ENCODE peak calls at places on chromosome 11, in five cellular contexts. One of them, this sample, is unnamed.

GRCh38 chr11:11056316-11056715 is 198.5 kb upstream of the ZBED5 start:
- ATAC-seq in HCT116: no peak
- ATAC-seq in K562: no peak
- ATAC-seq in HepG2: no peak
- ATAC-seq in GM12878: no peak
- ATAC-seq in this sample: no peak

GRCh38 chr11:2877474-2877873 is 8.1 kb downstream of the CDKN1C start:
- ATAC-seq in HCT116: peak
- ATAC-seq in K562: no peak
- ATAC-seq in HepG2: no peak
- ATAC-seq in GM12878: no peak
- ATAC-seq in this sample: no peak

GRCh38 chr11:118845369-118845768 is 38.3 kb upstream of the CXCR5 start:
- ATAC-seq in HCT116: peak
- ATAC-seq in K562: peak
- ATAC-seq in HepG2: no peak
- ATAC-seq in GM12878: peak
- ATAC-seq in this sample: no peak

GRCh38 chr11:84930863-84931262 is 696.3 kb downstream of the DLG2 start:
- ATAC-seq in HCT116: no peak
- ATAC-seq in K562: no peak
- ATAC-seq in HepG2: no peak
- ATAC-seq in GM12878: no peak
- ATAC-seq in this sample: no peak

GRCh38 chr11:128643661-128644060 is 50.2 kb upstream of the FLI1 start:
- ATAC-seq in HCT116: peak
- ATAC-seq in K562: peak
- ATAC-seq in HepG2: peak
- ATAC-seq in GM12878: peak
- ATAC-seq in this sample: no peak

GRCh38 chr11:94184362-94184761 is 55.7 kb downstream of the PANX1 start:
- ATAC-seq in HCT116: no peak
- ATAC-seq in K562: no peak
- ATAC-seq in HepG2: no peak
- ATAC-seq in GM12878: no peak
- ATAC-seq in this sample: no peak

GRCh38 chr11:128957204-128957482 is 14.5 kb upstream of the TP53AIP1 start:
- ATAC-seq in HCT116: no peak
- ATAC-seq in K562: no peak
- ATAC-seq in HepG2: peak
- ATAC-seq in GM12878: no peak
- ATAC-seq in this sample: no peak

GRCh38 chr11:125036933-125037332 is 26.2 kb upstream of the SLC37A2 start:
- ATAC-seq in HCT116: no peak
- ATAC-seq in K562: no peak
- ATAC-seq in HepG2: no peak
- ATAC-seq in GM12878: peak
- ATAC-seq in this sample: no peak

GRCh38 chr11:35784699-35785098 is 122.1 kb downstream of the TRIM44 start:
- ATAC-seq in HCT116: no peak
- ATAC-seq in K562: no peak
- ATAC-seq in HepG2: no peak
- ATAC-seq in GM12878: peak
- ATAC-seq in this sample: no peak

GRCh38 chr11:3086671-3087150 is 29.5 kb upstream of the CARS1 start:
- ATAC-seq in HCT116: no peak
- ATAC-seq in K562: no peak
- ATAC-seq in HepG2: peak
- ATAC-seq in GM12878: no peak
- ATAC-seq in this sample: no peak

GRCh38 chr11:85787809-85788805 is 22.8 kb downstream of the SYTL2 start:
- ATAC-seq in HCT116: no peak
- ATAC-seq in K562: no peak
- ATAC-seq in HepG2: peak
- ATAC-seq in GM12878: peak
- ATAC-seq in this sample: no peak

GRCh38 chr11:47981667-47982404 is 1.5 kb downstream of the PTPRJ start:
- ATAC-seq in HCT116: no peak
- ATAC-seq in K562: no peak
- ATAC-seq in HepG2: no peak
- ATAC-seq in GM12878: peak
- ATAC-seq in this sample: no peak

GRCh38 chr11:32052218-32052617 is 38.7 kb upstream of the RCN1 start:
- ATAC-seq in HCT116: peak
- ATAC-seq in K562: peak
- ATAC-seq in HepG2: peak
- ATAC-seq in GM12878: peak
- ATAC-seq in this sample: no peak

GRCh38 chr11:78762105-78762504 is 187.4 kb upstream of the NARS2 start:
- ATAC-seq in HCT116: no peak
- ATAC-seq in K562: no peak
- ATAC-seq in HepG2: no peak
- ATAC-seq in GM12878: no peak
- ATAC-seq in this sample: no peak

GRCh38 chr11:9681583-9682372 is 17.9 kb downstream of the SWAP70 start:
- ATAC-seq in HCT116: no peak
- ATAC-seq in K562: no peak
- ATAC-seq in HepG2: peak
- ATAC-seq in GM12878: peak
- ATAC-seq in this sample: no peak

GRCh38 chr11:109302591-109303334 is 119.2 kb upstream of the C11orf87 start:
- ATAC-seq in HCT116: no peak
- ATAC-seq in K562: no peak
- ATAC-seq in HepG2: no peak
- ATAC-seq in GM12878: no peak
- ATAC-seq in this sample: no peak

GRCh38 chr11:107018902-107019493 is 722 bp upstream of the GUCY1A2 start:
- ATAC-seq in HCT116: no peak
- ATAC-seq in K562: peak
- ATAC-seq in HepG2: peak
- ATAC-seq in GM12878: peak
- ATAC-seq in this sample: peak

DNA sequence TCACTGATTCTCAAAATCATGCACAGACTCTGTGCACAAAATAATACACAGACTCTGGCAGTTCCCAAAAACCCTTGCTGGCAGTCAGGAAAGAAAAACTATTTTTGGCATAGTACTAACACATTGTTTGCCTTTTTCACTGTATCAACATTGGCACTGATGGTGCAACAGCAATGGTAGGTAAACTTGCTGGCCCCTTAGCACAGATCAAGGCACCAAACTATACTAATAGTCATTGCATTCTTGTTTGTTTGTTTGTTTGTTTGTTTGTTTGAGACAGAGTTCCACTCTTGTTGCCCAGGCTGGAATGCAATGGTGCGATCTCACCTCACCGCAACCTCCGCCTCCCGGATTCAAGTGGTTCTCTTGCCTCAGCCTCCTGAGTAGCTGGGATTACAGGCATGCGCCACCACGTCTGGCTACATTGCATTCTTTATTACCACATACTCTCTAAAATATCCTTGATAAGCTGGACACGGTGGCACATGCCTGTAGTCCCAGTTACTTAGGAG is 81.0 kb upstream of the SLC6A5 start:
- ATAC-seq in HCT116: no peak
- ATAC-seq in K562: no peak
- ATAC-seq in HepG2: peak
- ATAC-seq in GM12878: no peak
- ATAC-seq in this sample: no peak
- TF ChIP-seq POLR2AphosphoS5 in HCT116: no peak
- TF ChIP-seq POLR2AphosphoS5 in K562: no peak
- TF ChIP-seq POLR2AphosphoS5 in HepG2: no peak
- TF ChIP-seq POLR2AphosphoS5 in GM12878: no peak
- TF ChIP-seq POLR2AphosphoS5 in this sample: no peak

DNA sequence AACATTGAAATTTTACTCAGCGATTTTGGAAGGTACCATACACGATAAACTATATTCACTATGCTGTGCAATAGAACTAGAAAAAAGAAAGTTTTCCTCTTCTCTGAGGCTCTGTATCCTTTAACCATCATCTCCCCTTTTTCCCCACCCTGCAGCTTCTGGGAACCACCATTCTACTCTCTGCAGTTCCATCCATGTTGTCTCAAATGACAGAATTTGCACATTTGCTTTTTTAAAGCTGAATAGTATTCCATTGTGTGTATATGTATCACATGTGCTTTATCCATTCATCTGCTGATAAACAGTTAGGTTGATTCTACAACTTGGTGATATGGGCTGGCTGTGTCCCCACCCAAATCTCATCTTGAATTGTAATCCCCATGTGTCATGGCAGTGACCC is 21.2 kb downstream of the TMEM123 start:
- ATAC-seq in HCT116: no peak
- ATAC-seq in K562: no peak
- ATAC-seq in HepG2: no peak
- ATAC-seq in GM12878: no peak
- ATAC-seq in this sample: no peak
- TF ChIP-seq POLR2A in HCT116: no peak
- TF ChIP-seq POLR2A in K562: no peak
- TF ChIP-seq POLR2A in HepG2: no peak
- TF ChIP-seq POLR2A in GM12878: no peak
- TF ChIP-seq POLR2A in this sample: no peak

GRCh38 chr11:66081505-66081904 is 11.4 kb downstream of the PACS1 start:
- ATAC-seq in HCT116: peak
- ATAC-seq in K562: peak
- ATAC-seq in HepG2: no peak
- ATAC-seq in GM12878: peak
- ATAC-seq in this sample: no peak
- H3K4me3 ChIP-seq in HCT116: no peak
- H3K4me3 ChIP-seq in K562: no peak
- H3K4me3 ChIP-seq in HepG2: no peak
- H3K4me3 ChIP-seq in GM12878: peak
- H3K4me3 ChIP-seq in this sample: no peak

DNA sequence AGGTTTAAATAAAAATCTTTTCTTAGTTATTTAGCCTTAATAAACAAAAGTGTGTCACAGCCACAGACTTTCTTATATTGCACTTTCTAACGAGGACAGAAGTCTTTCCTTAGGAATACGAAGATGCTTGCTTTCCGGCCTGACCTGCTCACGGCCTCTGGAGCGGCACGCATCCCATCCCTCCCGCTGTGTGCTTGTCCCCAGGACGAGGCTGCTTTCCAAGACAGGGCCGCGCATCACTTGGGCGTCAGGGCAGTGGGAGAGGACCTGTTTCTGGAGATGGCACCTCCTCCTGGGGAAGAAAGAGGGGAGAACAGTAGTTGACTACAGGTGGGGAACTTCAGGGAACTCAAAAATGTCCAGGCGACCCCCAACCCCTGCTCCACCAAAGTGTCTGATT is 26.4 kb downstream of the GRIK4 start:
- ATAC-seq in HCT116: no peak
- ATAC-seq in K562: no peak
- ATAC-seq in HepG2: no peak
- ATAC-seq in GM12878: no peak
- ATAC-seq in this sample: no peak
- TF ChIP-seq POLR2AphosphoS5 in HCT116: no peak
- TF ChIP-seq POLR2AphosphoS5 in K562: no peak
- TF ChIP-seq POLR2AphosphoS5 in HepG2: no peak
- TF ChIP-seq POLR2AphosphoS5 in GM12878: no peak
- TF ChIP-seq POLR2AphosphoS5 in this sample: no peak

DNA sequence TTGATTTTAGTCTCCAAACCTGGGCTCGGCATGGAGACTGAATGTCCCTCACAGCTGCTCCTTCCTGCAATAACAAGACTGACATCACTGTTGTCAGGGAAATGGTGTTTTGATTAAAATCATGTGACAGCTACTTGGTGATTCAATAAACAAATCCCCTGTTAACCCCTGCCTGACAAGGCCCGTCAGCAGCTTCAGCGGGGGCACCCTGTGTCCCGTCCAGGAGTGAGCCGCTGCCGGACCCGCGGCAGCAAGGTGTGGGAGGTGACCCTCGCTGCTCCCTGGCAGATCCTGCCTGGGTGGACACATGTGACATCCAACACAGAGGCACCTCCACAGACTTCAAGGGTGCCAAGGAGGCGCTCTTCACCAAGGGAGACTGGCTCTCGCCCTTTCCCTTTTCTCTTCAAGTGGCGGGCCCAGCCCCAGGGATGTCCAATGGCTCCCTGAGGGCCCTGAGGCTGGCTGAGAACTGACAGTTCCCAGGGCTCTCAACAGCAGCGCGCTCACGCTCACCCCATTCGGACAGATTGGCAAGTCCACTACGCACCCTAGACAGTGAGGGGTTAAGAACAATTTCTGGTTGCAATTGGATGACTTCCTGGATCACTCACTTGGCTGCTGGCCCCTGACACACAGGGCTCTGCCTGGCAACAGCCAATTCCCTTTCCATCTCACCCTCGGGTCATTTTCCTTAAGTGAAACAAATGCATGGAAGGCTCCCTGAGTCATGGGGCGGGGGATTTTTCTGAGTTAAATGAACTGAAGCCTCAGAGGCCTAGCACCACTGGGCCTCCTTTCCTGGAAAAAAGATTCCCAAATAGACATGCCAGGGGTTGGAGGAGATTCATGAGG is 30.7 kb downstream of the PPP2R1B start:
- ATAC-seq in HCT116: no peak
- ATAC-seq in K562: peak
- ATAC-seq in HepG2: no peak
- ATAC-seq in GM12878: no peak
- ATAC-seq in this sample: peak
- TF ChIP-seq POLR2A in HCT116: no peak
- TF ChIP-seq POLR2A in K562: no peak
- TF ChIP-seq POLR2A in HepG2: no peak
- TF ChIP-seq POLR2A in GM12878: no peak
- TF ChIP-seq POLR2A in this sample: no peak

DNA sequence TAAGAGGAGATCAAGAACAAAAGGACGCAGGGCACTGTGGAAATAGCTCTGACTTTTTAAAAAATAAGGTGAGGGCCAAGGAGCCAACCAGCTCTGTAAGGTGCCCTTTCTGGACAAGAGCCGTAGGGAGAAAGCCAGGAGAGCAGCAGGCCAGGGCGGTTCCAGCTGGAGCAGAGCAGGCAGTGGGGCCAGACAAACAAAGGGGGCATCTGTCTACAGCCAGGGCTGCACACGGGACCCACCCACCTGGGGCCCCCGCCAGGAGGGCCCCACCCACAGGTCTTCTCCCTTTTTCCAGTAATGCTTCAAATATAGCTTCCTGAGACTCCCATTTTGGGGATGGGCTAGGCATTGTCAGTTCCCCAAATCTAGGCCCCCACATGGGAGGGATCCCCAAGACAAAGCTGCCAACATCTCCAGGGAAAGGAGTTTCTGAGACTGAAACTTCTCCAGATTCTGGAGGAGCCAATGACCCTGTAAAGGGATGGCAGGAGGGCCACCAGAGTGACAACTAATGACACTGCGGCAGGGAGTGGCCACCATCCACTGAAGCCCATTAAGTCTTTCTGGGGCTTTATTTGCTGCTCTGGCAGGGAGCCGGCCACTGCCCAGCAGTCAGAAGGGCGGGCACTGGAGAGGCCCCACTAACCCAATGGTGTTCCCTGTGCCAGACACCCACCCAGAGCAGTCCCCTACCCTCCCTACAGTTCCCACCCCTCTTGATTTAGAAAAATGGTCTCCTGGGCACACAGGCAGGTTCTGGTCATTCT is 1.9 kb downstream of the ZFTA start:
- ATAC-seq in HCT116: no peak
- ATAC-seq in K562: no peak
- ATAC-seq in HepG2: peak
- ATAC-seq in GM12878: no peak
- ATAC-seq in this sample: no peak
- H3K4me3 ChIP-seq in HCT116: peak
- H3K4me3 ChIP-seq in K562: no peak
- H3K4me3 ChIP-seq in HepG2: peak
- H3K4me3 ChIP-seq in GM12878: peak
- H3K4me3 ChIP-seq in this sample: no peak